ENCODE peak calls at places on chromosomes 13 and 19, in six cellular contexts. S, Z, W, P, C and I are unnamed samples.

GRCh38 chr13:46721054-46721453 is 75.9 kb downstream of the ESD start:
- ATAC-seq in W (peak; percentile 65), C (no peak), P (peak; percentile 76), Z (no peak), S (no peak), I (no peak)

GRCh38 chr13:21233086-21233485 is 56.6 kb downstream of the MRPL57 start:
- ATAC-seq in W (peak; percentile 36), C (no peak), P (no peak), S (no peak), Z (no peak), I (no peak)

GRCh38 chr19:46369817-46370216 is 22.9 kb downstream of the PPP5C start:
- ATAC-seq in W (no peak), P (no peak), C (no peak), Z (no peak), S (no peak), I (no peak)

GRCh38 chr13:45974500-45974899 is 78.0 kb downstream of the ZC3H13 start:
- ATAC-seq in W (no peak), Z (no peak), C (no peak), S (no peak), P (no peak), I (no peak)

GRCh38 chr19:33156354-33156753 is 24.4 kb downstream of the WDR88 start:
- ATAC-seq in W (no peak), P (no peak), S (peak; percentile 52), Z (peak; percentile 28), C (peak; percentile 26), I (no peak)

GRCh38 chr19:13881231-13881691 is 4.3 kb downstream of the NANOS3 start:
- ATAC-seq in W (peak; percentile 19), C (no peak), Z (no peak), S (peak; percentile 68), P (no peak), I (no peak)

GRCh38 chr13:33014291-33014690 is 1.9 kb upstream of the KL start:
- ATAC-seq in S (no peak), Z (no peak), P (no peak), W (no peak), C (no peak), I (no peak)

GRCh38 chr13:74251778-74252519 is 117.7 kb upstream of the KLF12 start:
- ATAC-seq in S (no peak), W (no peak), Z (no peak), C (no peak), P (peak; percentile 43), I (no peak)

GRCh38 chr13:94711561-94712286 is 621 bp downstream of the SOX21 start:
- ATAC-seq in P (peak; percentile 35), C (peak; percentile 12), S (no peak), W (peak; percentile 16), Z (peak; percentile 48), I (peak; percentile 16)

GRCh38 chr13:23615677-23616076 is 45.5 kb downstream of the TNFRSF19 start:
- ATAC-seq in W (no peak), C (no peak), P (no peak), Z (no peak), S (peak; percentile 99), I (no peak)

GRCh38 chr19:46687438-46688145 is 26.6 kb upstream of the DACT3 start:
- ATAC-seq in W (no peak), S (no peak), Z (no peak), P (no peak), C (no peak), I (no peak)

GRCh38 chr19:19319725-19320361 is 466 bp downstream of the SUGP1 start:
- ATAC-seq in C (peak; percentile 14), W (peak; percentile 10), Z (peak; percentile 21), P (peak; percentile 2), S (peak; percentile 18), I (no peak)

GRCh38 chr19:15445807-15446376 is 3.9 kb downstream of the WIZ start:
- ATAC-seq in W (no peak), C (no peak), P (no peak), Z (no peak), S (no peak), I (no peak)

GRCh38 chr13:46612258-46612657 is 59.3 kb downstream of the LRCH1 start:
- ATAC-seq in W (no peak), C (no peak), P (no peak), Z (no peak), S (no peak), I (no peak)

GRCh38 chr13:40060318-40061007 is 405.0 kb downstream of the COG6 start:
- ATAC-seq in P (peak; percentile 68), W (peak; percentile 86), S (peak; percentile 12), C (no peak), Z (no peak), I (peak; percentile 59)

GRCh38 chr13:33639640-33640080 is 178.3 kb upstream of the RFC3 start:
- ATAC-seq in P (no peak), C (no peak), S (no peak), Z (no peak), W (peak; percentile 87), I (no peak)

GRCh38 chr19:48443731-48444128 is 2.1 kb upstream of the GRWD1 start:
- ATAC-seq in S (no peak), Z (no peak), P (no peak), C (no peak), W (no peak), I (no peak)

GRCh38 chr19:52102782-52103181 is 7.2 kb upstream of the ZNF841 start:
- ATAC-seq in Z (no peak), S (no peak), W (no peak), C (no peak), P (no peak), I (no peak)

GRCh38 chr13:77537302-77537919 is 1.9 kb downstream of the SCEL start:
- ATAC-seq in S (no peak), P (peak; percentile 32), W (no peak), C (no peak), Z (no peak), I (no peak)
- TF ChIP-seq EP300 in S (no peak), P (no peak), W (no peak), C (no peak), Z (no peak), I (no peak)

GRCh38 chr19:3370214-3370720 is 3.9 kb downstream of the NFIC start:
- ATAC-seq in C (no peak), W (no peak), S (no peak), P (no peak), Z (no peak), I (no peak)

GRCh38 chr19:3368441-3368795 is 2.0 kb downstream of the NFIC start:
- ATAC-seq in C (no peak), P (no peak), Z (no peak), S (no peak), W (no peak), I (no peak)

GRCh38 chr19:3369337-3370213 is 3.2 kb downstream of the NFIC start:
- ATAC-seq in P (peak; percentile 42), Z (peak; percentile 1), S (no peak), C (peak; percentile 21), W (peak; percentile 66), I (peak; percentile 27)

GRCh38 chr19:3367572-3368440 is 1.4 kb downstream of the NFIC start:
- ATAC-seq in Z (peak; percentile 4), C (peak; percentile 18), W (peak; percentile 7), S (no peak), P (no peak), I (no peak)

DNA sequence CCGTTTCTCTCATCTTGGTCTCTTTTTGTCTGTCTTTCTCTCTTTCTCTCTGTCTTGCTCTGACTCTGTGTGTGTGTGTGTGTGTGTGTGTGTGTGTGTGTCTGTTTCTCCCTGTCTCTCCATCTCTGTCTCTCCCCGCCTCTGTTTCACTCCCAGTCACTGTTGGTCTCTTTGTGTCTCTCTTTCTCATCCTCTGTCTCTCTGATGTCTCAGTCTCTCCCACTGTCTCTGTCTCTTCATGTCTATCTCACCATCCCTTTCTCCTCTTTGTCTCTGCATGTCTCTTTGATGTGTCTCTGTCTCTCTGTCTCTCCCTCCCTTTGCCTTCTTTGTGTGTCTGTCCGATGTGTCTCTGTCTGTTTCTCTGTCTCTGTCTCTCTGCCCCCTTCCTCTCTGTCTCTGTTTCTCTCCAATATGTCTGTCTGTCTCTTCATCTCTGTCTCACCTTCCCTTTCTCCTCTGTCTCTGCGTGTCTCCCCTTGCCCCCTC is 2.5 kb downstream of the NFIC start:
- ATAC-seq in Z (no peak), W (no peak), S (no peak), P (no peak), C (no peak), I (no peak)
- H3K4me3 ChIP-seq in Z (peak overlapping the region; percentile 73), W (peak overlapping the region; percentile 73), S (no peak overlapping the region), P (peak overlapping the region; percentile 78), C (peak overlapping the region; percentile 83), I (peak overlapping the region; percentile 94)

GRCh38 chr13:110713981-110714797 is 689 bp downstream of the ING1 start:
- ATAC-seq in S (no peak), W (no peak), Z (peak; percentile 0), P (no peak), C (no peak), I (no peak)

GRCh38 chr13:110713642-110713952 is at the start of gene ING1:
- ATAC-seq in W (no peak), P (no peak), Z (no peak), S (no peak), C (no peak), I (no peak)

GRCh38 chr13:110715395-110716234 is 2.1 kb downstream of the ING1 start:
- ATAC-seq in C (peak; percentile 86), Z (peak; percentile 81), S (peak; percentile 75), P (peak; percentile 79), W (peak; percentile 74), I (peak; percentile 76)

GRCh38 chr13:110716235-110716505 is 2.7 kb downstream of the ING1 start:
- ATAC-seq in Z (no peak), P (no peak), W (no peak), S (no peak), C (no peak), I (no peak)

DNA sequence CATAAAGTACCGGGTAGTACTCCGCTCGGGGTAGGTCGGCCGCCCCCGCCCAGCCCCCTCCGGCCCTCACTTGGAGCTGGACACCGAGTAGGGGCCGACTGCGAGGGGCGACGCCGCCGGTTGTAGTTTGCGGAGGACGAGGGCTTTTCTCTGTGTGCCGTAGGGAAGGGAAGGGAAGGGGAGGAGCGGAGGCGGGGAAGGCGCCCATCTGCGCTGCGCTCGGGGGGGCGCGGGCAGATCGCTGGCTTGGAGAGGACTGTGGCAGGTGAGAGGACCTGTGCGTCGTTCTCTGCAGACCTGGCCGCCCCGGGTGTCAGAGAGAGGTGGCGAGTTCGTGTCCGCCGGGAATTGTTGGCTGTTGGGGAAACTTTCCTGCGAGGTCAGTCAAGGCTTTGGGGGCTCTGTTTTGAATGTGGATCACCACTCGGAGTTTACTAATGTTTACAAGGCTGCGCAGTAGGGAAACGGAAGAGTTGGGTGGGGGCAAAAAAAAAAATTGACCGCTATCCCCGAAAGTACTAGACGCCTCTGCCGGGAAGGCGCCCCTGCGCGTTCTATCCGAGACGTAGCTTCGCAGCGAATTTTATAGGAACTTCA is 1.4 kb downstream of the ING1 start:
- ATAC-seq in C (peak; percentile 3), S (peak; percentile 3), P (peak; percentile 1), Z (peak; percentile 2), W (peak; percentile 0), I (no peak)
- TF ChIP-seq EP300 in C (no peak), S (no peak), P (no peak), Z (no peak), W (no peak), I (no peak)

GRCh38 chr13:28492527-28493367 is 2.2 kb downstream of the FLT1 start:
- ATAC-seq in P (no peak), C (no peak), W (peak; percentile 70), S (no peak), Z (no peak), I (no peak)

GRCh38 chr13:28494861-28495585 is at the start of gene FLT1:
- ATAC-seq in S (peak; percentile 31), P (peak; percentile 72), W (peak; percentile 58), Z (no peak), C (peak; percentile 40), I (peak; percentile 72)

GRCh38 chr13:28494537-28494860 is 429 bp downstream of the FLT1 start:
- ATAC-seq in Z (no peak), C (no peak), W (peak; percentile 51), P (peak; percentile 29), S (no peak), I (peak; percentile 2)

GRCh38 chr13:28495586-28496564 is 947 bp upstream of the FLT1 start:
- ATAC-seq in S (no peak), P (peak; percentile 13), Z (no peak), W (no peak), C (peak; percentile 28), I (no peak)

GRCh38 chr13:28493740-28494536 is 990 bp downstream of the FLT1 start:
- ATAC-seq in P (peak; percentile 38), Z (no peak), S (no peak), C (no peak), W (peak; percentile 17), I (no peak)
- H3K4me3 ChIP-seq in P (peak overlapping the region; percentile 68), Z (no peak overlapping the region), S (no peak overlapping the region), C (no peak overlapping the region), W (peak overlapping the region; percentile 58), I (peak overlapping the region; percentile 51)